ENCODE peak calls at places on chromosome 18, in eight cellular contexts. P is AG10803, T is skeletal muscle cell, B is esophagus squamous epithelium, C is pancreas, F is left ventricle myocardium inferior, M is upper lobe of right lung, L is K562. S is an unnamed sample.
A peak's percentile ranks its signal among the peaks of the same experiment; 100 is the strongest.

GRCh38 chr18:68797901-68798300 is at the start of gene CCDC102B:
- DNase-seq in P (peak; percentile 80), T (peak; percentile 85), B (no peak), C (no peak), F (no peak), M (no peak), L (no peak), S (no peak)

GRCh38 chr18:41853280-41853679 is 101.8 kb upstream of the PIK3C3 start:
- DNase-seq in P (no peak), T (no peak), B (no peak), C (no peak), F (no peak), M (no peak), L (no peak), S (no peak)

GRCh38 chr18:78790511-78790910 is 189.1 kb upstream of the SALL3 start:
- DNase-seq in P (no peak), T (no peak), B (no peak), C (no peak), F (no peak), M (no peak), L (no peak), S (no peak)

GRCh38 chr18:53990485-53990884 is 234.0 kb downstream of the MBD2 start:
- DNase-seq in P (no peak), T (no peak), B (no peak), C (no peak), F (no peak), M (no peak), L (no peak), S (no peak)

GRCh38 chr18:44130365-44130942 is 550.2 kb upstream of the SETBP1 start:
- DNase-seq in P (peak; percentile 25), T (no peak), B (no peak), C (no peak), F (no peak), M (no peak), L (peak; percentile 4), S (peak; percentile 5)

GRCh38 chr18:35072616-35073015 is 31.4 kb downstream of the MAPRE2 start:
- DNase-seq in P (no peak), T (no peak), B (no peak), C (no peak), F (no peak), M (no peak), L (no peak), S (no peak)

GRCh38 chr18:22667616-22668422 is 250.1 kb upstream of the CTAGE1 start:
- DNase-seq in P (peak; percentile 67), T (peak; percentile 62), B (no peak), C (no peak), F (no peak), M (no peak), L (peak; percentile 86), S (no peak)

GRCh38 chr18:24770625-24771024 is 310.2 kb downstream of the HRH4 start:
- DNase-seq in P (no peak), T (no peak), B (no peak), C (no peak), F (no peak), M (no peak), L (no peak), S (no peak)

GRCh38 chr18:7931763-7932162 is 364.6 kb downstream of the PTPRM start:
- DNase-seq in P (no peak), T (no peak), B (no peak), C (no peak), F (no peak), M (no peak), L (no peak), S (no peak)

GRCh38 chr18:10860937-10861336 is 288.4 kb downstream of the PIEZO2 start:
- DNase-seq in P (no peak), T (no peak), B (no peak), C (no peak), F (no peak), M (no peak), L (no peak), S (no peak)

GRCh38 chr18:10352671-10353070 is 101.8 kb upstream of the APCDD1 start:
- DNase-seq in P (no peak), T (no peak), B (no peak), C (no peak), F (no peak), M (no peak), L (no peak), S (no peak)

GRCh38 chr18:9869713-9870430 is 15.9 kb upstream of the TXNDC2 start:
- DNase-seq in P (peak; percentile 75), T (peak; percentile 78), B (no peak), C (no peak), F (no peak), M (no peak), L (peak; percentile 84), S (peak; percentile 89)

GRCh38 chr18:60350975-60351374 is 21.6 kb downstream of the MC4R start:
- DNase-seq in P (peak; percentile 12), T (no peak), B (no peak), C (no peak), F (no peak), M (no peak), L (no peak), S (no peak)

GRCh38 chr18:32770181-32770650 is 2.6 kb downstream of the KLHL14 start:
- DNase-seq in P (no peak), T (no peak), B (no peak), C (no peak), F (no peak), M (no peak), L (no peak), S (no peak)
- H3K4me3 ChIP-seq in P (no peak overlapping the region), T (no peak overlapping the region), B (peak overlapping the region; percentile 41), C (no peak overlapping the region), F (peak overlapping the region; percentile 64), M (peak overlapping the region; percentile 30), L (no peak overlapping the region), S (no peak overlapping the region)

GRCh38 chr18:21134895-21135294 is 23.3 kb upstream of the ROCK1 start:
- DNase-seq in P (peak; percentile 53), T (no peak), B (no peak), C (no peak), F (no peak), M (no peak), L (no peak), S (no peak)

GRCh38 chr18:21132398-21132918 is 20.8 kb upstream of the ROCK1 start:
- DNase-seq in P (no peak), T (no peak), B (no peak), C (no peak), F (no peak), M (no peak), L (no peak), S (no peak)

GRCh38 chr18:21131698-21132230 is 20.2 kb upstream of the ROCK1 start:
- DNase-seq in P (no peak), T (no peak), B (no peak), C (no peak), F (no peak), M (no peak), L (no peak), S (no peak)

DNA sequence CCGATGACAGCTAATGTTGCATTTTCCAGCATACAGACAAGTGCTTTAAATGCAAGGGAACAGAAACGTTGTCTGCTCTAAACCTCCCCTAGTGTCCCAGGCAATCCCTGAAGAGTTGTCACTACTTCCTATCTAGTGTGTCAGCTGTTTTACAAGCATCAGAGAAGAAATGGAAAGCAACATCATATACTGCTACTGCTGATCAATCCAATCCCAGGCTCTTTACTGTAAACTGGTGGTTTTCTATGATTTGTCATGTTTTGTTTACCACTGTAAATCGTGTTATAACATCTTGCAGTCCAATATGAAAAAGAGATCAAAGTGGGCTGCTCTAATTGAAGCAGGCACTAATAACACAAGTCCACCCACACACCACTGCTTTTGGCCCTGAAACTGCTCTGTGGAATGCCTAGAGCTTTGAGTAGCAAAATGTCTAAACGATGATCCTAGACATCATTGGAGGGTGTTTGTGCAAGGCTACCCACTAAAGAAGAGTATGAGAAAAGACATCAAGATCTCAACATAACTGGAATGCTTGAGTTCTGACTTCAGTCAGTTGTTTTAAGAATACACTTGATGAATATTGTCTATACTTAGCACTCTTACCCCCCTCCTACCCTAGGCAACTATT is 18.1 kb upstream of the ROCK1 start:
- DNase-seq in P (peak; percentile 89), T (no peak), B (no peak), C (no peak), F (no peak), M (no peak), L (no peak), S (no peak)
- H3K4me3 ChIP-seq in P (no peak overlapping the region), T (no peak overlapping the region), B (no peak overlapping the region), C (no peak overlapping the region), F (no peak overlapping the region), M (no peak overlapping the region), L (no peak overlapping the region), S (no peak overlapping the region)

GRCh38 chr18:26700728-26701127 is 152.4 kb upstream of the KCTD1 start:
- DNase-seq in P (no peak), T (no peak), B (no peak), C (no peak), F (no peak), M (no peak), L (no peak), S (no peak)

GRCh38 chr18:26697186-26697585 is 148.8 kb upstream of the KCTD1 start:
- DNase-seq in P (no peak), T (no peak), B (no peak), C (no peak), F (no peak), M (no peak), L (no peak), S (no peak)

GRCh38 chr18:26703170-26703933 is 155.0 kb upstream of the KCTD1 start:
- DNase-seq in P (no peak), T (no peak), B (no peak), C (no peak), F (no peak), M (no peak), L (no peak), S (no peak)

GRCh38 chr18:26700201-26700600 is 151.8 kb upstream of the KCTD1 start:
- DNase-seq in P (no peak), T (no peak), B (no peak), C (no peak), F (no peak), M (no peak), L (no peak), S (no peak)

DNA sequence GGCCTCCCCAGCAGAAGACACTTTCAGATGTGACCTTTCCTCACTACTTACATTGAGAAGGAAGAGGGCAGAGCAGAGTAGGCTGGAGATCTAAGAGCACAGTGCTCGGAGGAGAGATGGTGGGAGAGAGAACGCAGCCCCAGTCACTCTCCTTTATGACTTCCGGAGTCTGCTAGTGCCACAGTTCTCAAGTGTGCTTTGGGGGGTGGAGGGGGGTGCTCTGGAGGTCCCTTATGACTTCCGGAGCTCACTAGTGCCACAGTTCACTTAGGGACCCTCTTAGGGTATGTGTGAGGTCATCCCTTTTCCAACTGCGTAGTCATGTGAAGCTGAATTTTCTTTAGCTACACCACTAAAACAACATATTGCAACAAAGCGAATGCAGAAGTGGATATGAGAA is 153.7 kb upstream of the KCTD1 start:
- DNase-seq in P (no peak), T (no peak), B (no peak), C (no peak), F (no peak), M (no peak), L (no peak), S (no peak)
- H3K4me3 ChIP-seq in P (no peak overlapping the region), T (no peak overlapping the region), B (no peak overlapping the region), C (no peak overlapping the region), F (no peak overlapping the region), M (no peak overlapping the region), L (no peak overlapping the region), S (no peak overlapping the region)

DNA sequence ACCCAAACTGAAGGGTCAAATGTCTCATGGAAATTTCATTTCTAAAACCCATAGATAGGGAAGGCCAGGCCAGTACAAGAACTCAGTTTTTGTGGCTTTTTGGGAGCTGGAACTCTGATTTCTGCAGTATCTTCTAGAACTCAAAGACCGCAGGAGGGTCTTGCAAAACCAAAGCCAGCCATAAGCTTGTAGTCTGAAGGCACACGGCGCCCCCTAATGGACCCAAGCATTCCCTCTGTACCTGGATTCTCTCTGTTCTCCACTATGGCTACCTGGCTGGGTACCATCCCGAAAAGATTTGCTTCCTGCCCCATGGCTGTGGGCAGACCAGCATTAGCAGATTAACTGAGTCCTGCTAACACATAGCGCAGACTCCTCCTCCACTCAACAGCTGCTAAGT is 229.0 kb upstream of the SLC14A2 start:
- DNase-seq in P (peak; percentile 48), T (no peak), B (no peak), C (peak; percentile 16), F (no peak), M (no peak), L (peak; percentile 5), S (no peak)
- H3K4me3 ChIP-seq in P (no peak overlapping the region), T (no peak overlapping the region), B (no peak overlapping the region), C (no peak overlapping the region), F (no peak overlapping the region), M (no peak overlapping the region), L (no peak overlapping the region), S (no peak overlapping the region)

S was measured in HL-60.